ENCODE peak calls at places on chromosomes 2 and 18, in seven cellular contexts. One of them, this sample, is unnamed.

GRCh38 chr2:220198911-220199310 is 571.5 kb downstream of the SLC4A3 start:
- DNase-seq in astrocyte of the spinal cord: peak
- DNase-seq in coronary artery: no peak
- DNase-seq in WTC11: no peak
- DNase-seq in kidney glomerular epithelial cell: no peak
- DNase-seq in T-helper 1 cell: no peak
- DNase-seq in stimulated activated CD4-positive, alpha-beta T cell treated with anti-CD3 and anti-CD28 coated beads, Interleukin-12 subunit alpha, Interleukin-12 subunit beta, amount 100 ng/mL, for 4 hours: no peak
- DNase-seq in this sample: no peak

GRCh38 chr2:3463156-3463835 is 56.0 kb downstream of the ADI1 start:
- DNase-seq in WTC11: no peak
- DNase-seq in coronary artery: no peak
- DNase-seq in T-helper 1 cell: no peak
- DNase-seq in astrocyte of the spinal cord: no peak
- DNase-seq in stimulated activated CD4-positive, alpha-beta T cell treated with anti-CD3 and anti-CD28 coated beads, Interleukin-12 subunit alpha, Interleukin-12 subunit beta, amount 100 ng/mL, for 4 hours: no peak
- DNase-seq in kidney glomerular epithelial cell: no peak
- DNase-seq in this sample: peak

GRCh38 chr2:7572460-7572859 is 655.2 kb downstream of the RNF144A start:
- DNase-seq in astrocyte of the spinal cord: no peak
- DNase-seq in coronary artery: no peak
- DNase-seq in WTC11: no peak
- DNase-seq in kidney glomerular epithelial cell: no peak
- DNase-seq in T-helper 1 cell: no peak
- DNase-seq in stimulated activated CD4-positive, alpha-beta T cell treated with anti-CD3 and anti-CD28 coated beads, Interleukin-12 subunit alpha, Interleukin-12 subunit beta, amount 100 ng/mL, for 4 hours: peak
- DNase-seq in this sample: peak

GRCh38 chr2:241118727-241119505 is 16.8 kb upstream of the MTERF4 start:
- DNase-seq in astrocyte of the spinal cord: no peak
- DNase-seq in T-helper 1 cell: no peak
- DNase-seq in WTC11: no peak
- DNase-seq in kidney glomerular epithelial cell: no peak
- DNase-seq in stimulated activated CD4-positive, alpha-beta T cell treated with anti-CD3 and anti-CD28 coated beads, Interleukin-12 subunit alpha, Interleukin-12 subunit beta, amount 100 ng/mL, for 4 hours: no peak
- DNase-seq in coronary artery: no peak
- DNase-seq in this sample: no peak

GRCh38 chr2:85772019-85772745 is 18.4 kb downstream of the ATOH8 start:
- DNase-seq in T-helper 1 cell: no peak
- DNase-seq in kidney glomerular epithelial cell: peak
- DNase-seq in stimulated activated CD4-positive, alpha-beta T cell treated with anti-CD3 and anti-CD28 coated beads, Interleukin-12 subunit alpha, Interleukin-12 subunit beta, amount 100 ng/mL, for 4 hours: no peak
- DNase-seq in coronary artery: peak
- DNase-seq in WTC11: peak
- DNase-seq in astrocyte of the spinal cord: peak
- DNase-seq in this sample: peak

GRCh38 chr2:25274868-25275574 is 66.7 kb downstream of the DNMT3A start:
- DNase-seq in astrocyte of the spinal cord: no peak
- DNase-seq in kidney glomerular epithelial cell: no peak
- DNase-seq in coronary artery: no peak
- DNase-seq in stimulated activated CD4-positive, alpha-beta T cell treated with anti-CD3 and anti-CD28 coated beads, Interleukin-12 subunit alpha, Interleukin-12 subunit beta, amount 100 ng/mL, for 4 hours: peak
- DNase-seq in WTC11: no peak
- DNase-seq in T-helper 1 cell: peak
- DNase-seq in this sample: no peak

GRCh38 chr2:108215794-108216211 is 24.0 kb upstream of the SULT1C3 start:
- DNase-seq in kidney glomerular epithelial cell: peak
- DNase-seq in stimulated activated CD4-positive, alpha-beta T cell treated with anti-CD3 and anti-CD28 coated beads, Interleukin-12 subunit alpha, Interleukin-12 subunit beta, amount 100 ng/mL, for 4 hours: no peak
- DNase-seq in WTC11: no peak
- DNase-seq in coronary artery: no peak
- DNase-seq in astrocyte of the spinal cord: peak
- DNase-seq in T-helper 1 cell: no peak
- DNase-seq in this sample: peak

GRCh38 chr2:41932241-41933034 is 115.4 kb upstream of the PKDCC start:
- DNase-seq in stimulated activated CD4-positive, alpha-beta T cell treated with anti-CD3 and anti-CD28 coated beads, Interleukin-12 subunit alpha, Interleukin-12 subunit beta, amount 100 ng/mL, for 4 hours: no peak
- DNase-seq in kidney glomerular epithelial cell: no peak
- DNase-seq in coronary artery: peak
- DNase-seq in astrocyte of the spinal cord: peak
- DNase-seq in T-helper 1 cell: no peak
- DNase-seq in WTC11: no peak
- DNase-seq in this sample: peak

GRCh38 chr2:239269173-239269865 is 131.5 kb downstream of the HDAC4 start:
- DNase-seq in T-helper 1 cell: no peak
- DNase-seq in stimulated activated CD4-positive, alpha-beta T cell treated with anti-CD3 and anti-CD28 coated beads, Interleukin-12 subunit alpha, Interleukin-12 subunit beta, amount 100 ng/mL, for 4 hours: no peak
- DNase-seq in coronary artery: no peak
- DNase-seq in astrocyte of the spinal cord: no peak
- DNase-seq in WTC11: no peak
- DNase-seq in kidney glomerular epithelial cell: no peak
- DNase-seq in this sample: no peak

GRCh38 chr18:654601-655000 is 2.9 kb upstream of the TYMS start:
- DNase-seq in stimulated activated CD4-positive, alpha-beta T cell treated with anti-CD3 and anti-CD28 coated beads, Interleukin-12 subunit alpha, Interleukin-12 subunit beta, amount 100 ng/mL, for 4 hours: no peak
- DNase-seq in coronary artery: no peak
- DNase-seq in astrocyte of the spinal cord: no peak
- DNase-seq in WTC11: no peak
- DNase-seq in kidney glomerular epithelial cell: no peak
- DNase-seq in T-helper 1 cell: no peak
- DNase-seq in this sample: no peak

GRCh38 chr2:197985029-197985428 is 180.6 kb downstream of the PLCL1 start:
- DNase-seq in coronary artery: no peak
- DNase-seq in T-helper 1 cell: no peak
- DNase-seq in WTC11: no peak
- DNase-seq in stimulated activated CD4-positive, alpha-beta T cell treated with anti-CD3 and anti-CD28 coated beads, Interleukin-12 subunit alpha, Interleukin-12 subunit beta, amount 100 ng/mL, for 4 hours: no peak
- DNase-seq in kidney glomerular epithelial cell: no peak
- DNase-seq in astrocyte of the spinal cord: no peak
- DNase-seq in this sample: no peak

GRCh38 chr2:190513877-190514276 is 20.6 kb downstream of the NEMP2 start:
- DNase-seq in astrocyte of the spinal cord: no peak
- DNase-seq in T-helper 1 cell: no peak
- DNase-seq in kidney glomerular epithelial cell: no peak
- DNase-seq in WTC11: no peak
- DNase-seq in stimulated activated CD4-positive, alpha-beta T cell treated with anti-CD3 and anti-CD28 coated beads, Interleukin-12 subunit alpha, Interleukin-12 subunit beta, amount 100 ng/mL, for 4 hours: no peak
- DNase-seq in coronary artery: no peak
- DNase-seq in this sample: no peak

This sample was measured in Peyer's patch.